ENCODE peak calls at places on chromosomes 13 and 19, in four cellular contexts. K is uterus, M is heart left ventricle, U is H9. A is an unnamed sample.
A peak's percentile ranks its signal among the peaks of the same experiment; 100 is the strongest.

GRCh38 chr13:45575830-45576180 is 39.7 kb downstream of the ERICH6B start:
- DNase-seq in M (no peak), K (no peak), U (no peak), A (no peak)

GRCh38 chr19:50465986-50466771 is 10.1 kb upstream of the EMC10 start:
- DNase-seq in U (peak; percentile 89), M (no peak), K (no peak), A (no peak)

GRCh38 chr13:106143930-106144709 is 391.3 kb downstream of the EFNB2 start:
- DNase-seq in M (no peak), U (no peak), K (no peak), A (no peak)

GRCh38 chr13:91302070-91302469 is 45.4 kb upstream of the MIR17HG start:
- DNase-seq in K (no peak), U (no peak), M (no peak), A (no peak)

GRCh38 chr13:86402500-86402899 is 603.3 kb upstream of the SLITRK6 start:
- DNase-seq in M (no peak), K (no peak), U (no peak), A (no peak)

GRCh38 chr19:44876930-44877530 is 14.0 kb upstream of the TOMM40 start:
- DNase-seq in M (no peak), K (no peak), U (no peak), A (peak; percentile 42)

GRCh38 chr19:4416268-4416667 is 13.8 kb downstream of the CHAF1A start:
- DNase-seq in U (no peak), K (no peak), M (no peak), A (no peak)

GRCh38 chr19:44850641-44851109 is 4.6 kb downstream of the NECTIN2 start:
- DNase-seq in U (no peak), K (peak; percentile 22), M (peak; percentile 52), A (peak; percentile 47)

GRCh38 chr13:71879129-71879535 is 12.1 kb upstream of the DACH1 start:
- DNase-seq in M (no peak), K (no peak), U (peak; percentile 36), A (no peak)

GRCh38 chr19:46714523-46715106 is 2.3 kb downstream of the PRKD2 start:
- DNase-seq in K (no peak), U (no peak), M (no peak), A (no peak)
- H3K4me1 ChIP-seq in K (peaks cover 8% of the 10 kb centered on the region), U (no peaks in the 10 kb centered on the region), M (peaks cover 38% of the 10 kb centered on the region), A (peaks cover 20% of the 10 kb centered on the region)

GRCh38 chr19:28582807-28583206 is 630.1 kb downstream of the UQCRFS1 start:
- DNase-seq in U (no peak), M (no peak), K (no peak), A (no peak)
- TF ChIP-seq CTCF in U (no peak), M (no peak), K (no peak), A (no peak)

DNA sequence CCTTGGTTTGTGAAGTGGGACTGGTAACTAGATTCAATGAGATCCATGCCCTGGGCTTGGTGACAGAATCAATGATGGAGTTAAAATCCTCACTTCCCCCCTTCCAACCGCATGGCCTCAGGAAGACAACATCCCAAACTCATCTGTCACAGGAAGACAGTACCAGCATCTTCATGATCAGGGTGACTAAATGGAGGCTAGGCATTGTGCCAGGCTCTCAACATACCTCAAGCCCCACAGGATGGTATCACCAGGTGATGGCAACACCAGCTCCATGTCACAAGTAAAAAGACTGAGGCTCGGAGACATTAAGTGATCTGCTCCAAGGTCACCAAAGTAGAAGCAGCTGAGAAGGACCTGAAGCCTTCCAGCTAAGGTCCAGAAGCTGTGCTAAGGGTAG is 14.2 kb downstream of the MED26 start:
- DNase-seq in M (no peak), K (no peak), U (no peak), A (no peak)
- H3K4me1 ChIP-seq in M (peaks cover 52% of the 10 kb centered on the region), K (peaks cover 16% of the 10 kb centered on the region), U (peaks cover 3% of the 10 kb centered on the region), A (peaks cover 30% of the 10 kb centered on the region)

GRCh38 chr13:28415994-28416411 is 78.9 kb downstream of the FLT1 start:
- DNase-seq in U (no peak), M (no peak), K (no peak), A (no peak)
- TF ChIP-seq CTCF in U (peak; percentile 23), M (no peak), K (no peak), A (no peak)

DNA sequence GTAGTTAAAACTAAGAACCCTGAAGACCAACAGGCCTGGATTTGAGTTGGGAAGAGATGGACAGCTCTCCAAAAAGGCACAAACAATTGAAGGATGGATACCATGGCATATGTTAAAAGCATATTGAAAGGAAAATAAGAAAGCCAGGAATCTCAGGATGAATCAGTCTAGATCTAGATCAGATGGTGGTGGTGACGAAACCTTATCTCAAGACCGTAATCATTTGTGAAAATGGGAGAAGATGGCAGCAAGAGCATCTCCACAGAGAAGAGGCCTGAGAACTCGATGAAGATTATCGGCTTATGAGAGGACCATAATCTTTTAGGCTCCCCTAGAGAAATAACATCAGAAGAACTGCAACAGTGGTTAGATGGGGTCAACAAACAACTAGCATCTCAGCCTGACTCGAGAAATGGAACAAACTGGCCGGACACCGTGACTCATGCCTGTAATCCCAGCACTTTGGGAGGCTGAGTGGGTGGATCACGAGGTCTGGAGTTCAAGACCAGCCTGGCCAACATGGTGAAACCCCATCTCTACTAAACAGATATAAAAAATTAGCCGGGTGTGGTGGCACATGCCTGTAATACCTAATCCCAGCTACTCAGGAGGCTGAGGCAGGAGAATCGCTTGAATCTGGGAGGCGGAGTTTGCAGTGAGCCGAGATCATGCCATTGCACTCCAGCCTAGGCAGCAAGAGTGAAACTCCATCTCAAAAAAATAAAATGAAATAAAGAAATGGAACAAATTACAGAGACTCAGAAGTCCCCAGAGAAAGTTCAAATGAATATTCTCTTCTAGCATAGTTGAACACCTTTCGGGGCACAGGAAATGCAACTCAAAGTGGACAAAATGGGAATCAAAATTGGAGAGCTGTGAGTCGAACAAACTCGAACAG is 47.6 kb downstream of the FOXO1 start:
- DNase-seq in K (no peak), U (no peak), M (no peak), A (no peak)
- H3K4me1 ChIP-seq in K (peaks cover 24% of the 10 kb centered on the region), U (peaks cover 24% of the 10 kb centered on the region), M (peaks cover 83% of the 10 kb centered on the region), A (peaks cover 11% of the 10 kb centered on the region)

DNA sequence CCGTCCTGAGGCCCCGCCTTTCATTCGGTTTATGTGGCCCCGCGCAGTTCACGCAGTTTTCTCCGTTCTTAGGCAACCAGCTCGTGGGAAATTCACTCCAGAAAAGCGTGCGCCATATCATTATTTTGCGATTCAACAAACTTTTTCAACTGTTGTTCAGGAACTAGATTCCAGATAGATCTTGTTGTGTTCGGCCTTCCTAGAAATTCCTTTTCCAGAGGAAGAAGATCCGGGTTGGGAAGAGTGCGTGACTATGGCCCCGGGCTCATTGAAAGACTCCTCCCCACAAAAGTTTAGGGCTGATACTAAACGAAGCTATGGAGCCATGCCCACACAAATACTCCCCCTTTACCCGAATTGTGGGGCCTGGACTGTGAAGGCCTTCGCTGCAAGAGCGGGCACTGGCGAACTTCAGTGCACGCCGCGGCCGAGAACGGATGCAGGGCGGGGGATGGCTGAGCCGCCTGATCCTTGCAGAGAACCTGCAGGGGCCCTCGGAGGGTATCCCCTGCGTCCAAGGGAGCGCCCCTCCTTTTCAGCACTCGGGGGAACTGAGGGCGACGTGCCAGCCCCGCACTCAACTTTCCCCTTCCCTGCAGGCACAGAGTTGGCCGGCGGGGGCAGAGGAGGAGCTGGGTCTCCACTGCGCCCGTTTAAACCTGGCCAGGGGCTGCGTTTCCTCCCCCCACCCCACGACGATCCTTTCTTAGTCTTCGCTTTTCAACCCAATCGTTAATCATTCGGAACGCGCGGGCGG is 904 bp upstream of the SOX1 start:
- DNase-seq in K (no peak), U (peak; percentile 71), M (no peak), A (no peak)
- TF ChIP-seq CTCF in K (no peak), U (peak; percentile 50), M (no peak), A (no peak)